ENCODE peak calls at places on chromosomes 11 and 22, in ten cellular contexts. Z, U, Q, N, G, P, S, M, D and O are unnamed samples.

GRCh38 chr11:115761348-115761747 is 257.1 kb upstream of the CADM1 start:
- DNase-seq in U (no peak), Q (no peak), P (no peak), M (no peak), N (no peak), D (no peak), S (no peak), G (no peak), Z (no peak), O (no peak)

GRCh38 chr11:94417386-94417987 is 16.3 kb upstream of the GPR83 start:
- DNase-seq in Z (no peak), N (peak), U (peak), M (peak), G (peak), S (no peak), Q (no peak), P (no peak), D (peak), O (no peak)

GRCh38 chr22:40009953-40010751 is 15.4 kb downstream of the FAM83F start:
- DNase-seq in P (no peak), Z (no peak), M (no peak), U (no peak), D (no peak), Q (no peak), S (peak), N (no peak), G (no peak), O (peak)

GRCh38 chr22:37559901-37560681 is at the start of gene CDC42EP1:
- DNase-seq in D (no peak), G (peak), Q (peak), P (no peak), U (peak), S (no peak), Z (no peak), M (no peak), N (peak), O (no peak)

GRCh38 chr11:60130496-60130895 is 42.0 kb downstream of the MS4A2 start:
- DNase-seq in P (peak), Q (peak), G (no peak), S (peak), D (peak), M (peak), N (peak), U (peak), Z (no peak), O (no peak)

GRCh38 chr22:28051787-28052356 is 132.8 kb upstream of the PITPNB start:
- DNase-seq in G (peak), Q (peak), N (peak), P (peak), S (peak), Z (peak), D (peak), U (peak), M (peak), O (peak)

GRCh38 chr11:29159552-29160465 is 857.0 kb downstream of the KCNA4 start:
- DNase-seq in Q (peak), D (peak), G (peak), S (no peak), Z (no peak), P (peak), N (peak), M (peak), U (peak), O (no peak)

GRCh38 chr11:135002236-135002635 is 590.2 kb upstream of the B3GAT1 start:
- DNase-seq in Z (no peak), G (no peak), D (no peak), Q (no peak), U (no peak), M (no peak), N (no peak), S (no peak), P (no peak), O (no peak)

GRCh38 chr11:48105096-48105990 is 111.3 kb upstream of the OR4B1 start:
- DNase-seq in U (no peak), N (no peak), S (no peak), Z (peak), D (no peak), G (no peak), Q (no peak), M (no peak), P (no peak), O (no peak)

GRCh38 chr11:116186592-116186991 is 586.2 kb downstream of the BUD13 start:
- DNase-seq in U (no peak), G (no peak), Z (no peak), D (no peak), M (no peak), Q (no peak), S (no peak), N (no peak), P (no peak), O (no peak)

GRCh38 chr11:33994937-33995336 is 56.6 kb upstream of the CAPRIN1 start:
- DNase-seq in Q (no peak), U (no peak), P (no peak), D (no peak), Z (no peak), N (no peak), G (no peak), S (no peak), M (no peak), O (no peak)

GRCh38 chr11:19679952-19680823 is 32.4 kb upstream of the NAV2 start:
- DNase-seq in N (peak), S (no peak), M (peak), G (peak), D (no peak), Z (peak), Q (peak), U (peak), P (no peak), O (no peak)

GRCh38 chr11:130508913-130509312 is 60.5 kb downstream of the ADAMTS15 start:
- DNase-seq in P (no peak), M (no peak), S (no peak), G (no peak), U (no peak), D (no peak), Z (no peak), N (no peak), Q (no peak), O (no peak)

GRCh38 chr11:61555051-61555969 is 25.6 kb downstream of the SYT7 start:
- DNase-seq in G (no peak), M (no peak), Z (no peak), S (no peak), D (no peak), U (peak), P (no peak), N (no peak), Q (no peak), O (no peak)

GRCh38 chr11:61587951-61588695 is 7.2 kb upstream of the SYT7 start:
- DNase-seq in Z (no peak), N (peak), S (peak), G (no peak), Q (peak), M (no peak), D (no peak), P (peak), U (peak), O (peak)

GRCh38 chr11:67652965-67653845 is 2.7 kb upstream of the ACY3 start:
- DNase-seq in N (no peak), U (no peak), Q (no peak), G (no peak), Z (no peak), D (no peak), S (no peak), P (no peak), M (no peak), O (no peak)

GRCh38 chr11:124834526-124835190 is 30.6 kb upstream of the ROBO3 start:
- DNase-seq in M (no peak), D (no peak), P (no peak), G (no peak), Z (no peak), S (no peak), Q (no peak), N (no peak), U (no peak), O (no peak)

GRCh38 chr11:58513747-58514367 is 6.0 kb upstream of the OR5B21 start:
- DNase-seq in Z (no peak), G (peak), P (peak), M (peak), U (peak), D (peak), S (peak), Q (peak), N (peak), O (peak)

GRCh38 chr22:45127866-45128265 is 35.9 kb upstream of the NUP50 start:
- DNase-seq in Z (no peak), S (no peak), P (no peak), G (peak), Q (no peak), N (no peak), U (peak), M (peak), D (no peak), O (no peak)

GRCh38 chr11:6319001-6319878 is 1.1 kb downstream of the CAVIN3 start:
- DNase-seq in G (peak), D (no peak), N (peak), U (peak), M (peak), Q (peak), S (no peak), P (no peak), Z (peak), O (no peak)

GRCh38 chr11:73383249-73384126 is 7.3 kb downstream of the RELT start:
- DNase-seq in G (no peak), M (no peak), S (no peak), U (peak), D (no peak), P (no peak), Q (no peak), N (peak), Z (no peak), O (no peak)

GRCh38 chr11:128318856-128319474 is 268.4 kb downstream of the ETS1 start:
- DNase-seq in P (peak), D (no peak), G (no peak), S (peak), M (no peak), N (peak), Q (no peak), U (no peak), Z (no peak), O (peak)

GRCh38 chr11:68806931-68807844 is 34.5 kb downstream of the CPT1A start:
- DNase-seq in U (peak), P (no peak), N (peak), S (no peak), Z (no peak), G (peak), D (no peak), Q (peak), M (peak), O (no peak)

GRCh38 chr22:23583153-23583552 is 3.1 kb upstream of the IGLL1 start:
- DNase-seq in G (no peak), D (no peak), P (peak), M (no peak), N (no peak), S (no peak), Z (no peak), Q (no peak), U (no peak), O (no peak)
- H3K4me3 ChIP-seq in G (no peak), D (no peak), P (no peak), M (no peak), N (no peak), S (no peak), Z (no peak), Q (no peak), U (no peak), O (no peak)

GRCh38 chr11:46334211-46334610 is 13.1 kb upstream of the DGKZ start:
- DNase-seq in D (no peak), Q (no peak), S (no peak), U (no peak), Z (no peak), G (no peak), M (no peak), P (no peak), N (no peak), O (no peak)
- H3K4me3 ChIP-seq in D (no peak), Q (no peak), S (peak), U (no peak), Z (no peak), G (no peak), M (no peak), P (no peak), N (no peak), O (peak)

GRCh38 chr22:42132457-42132856 is 1.8 kb upstream of the CYP2D6 start:
- DNase-seq in M (no peak), Q (no peak), G (no peak), N (no peak), D (no peak), S (no peak), P (no peak), U (no peak), Z (no peak), O (no peak)

GRCh38 chr22:42134033-42135020 is 3.7 kb upstream of the CYP2D6 start:
- DNase-seq in S (no peak), U (no peak), M (no peak), Q (no peak), G (no peak), P (no peak), Z (no peak), N (no peak), D (no peak), O (no peak)

GRCh38 chr22:42127606-42128005 is 3.0 kb downstream of the CYP2D6 start:
- DNase-seq in G (no peak), N (no peak), S (no peak), Q (no peak), P (no peak), D (no peak), M (no peak), Z (no peak), U (no peak), O (no peak)

GRCh38 chr22:42131562-42131961 is 952 bp upstream of the CYP2D6 start:
- DNase-seq in P (no peak), S (no peak), Z (no peak), M (no peak), U (no peak), G (no peak), N (no peak), D (peak), Q (no peak), O (no peak)
- H3K4me3 ChIP-seq in P (no peak), S (no peak), Z (no peak), M (no peak), U (no peak), G (no peak), N (no peak), D (peak), Q (no peak), O (no peak)

DNA sequence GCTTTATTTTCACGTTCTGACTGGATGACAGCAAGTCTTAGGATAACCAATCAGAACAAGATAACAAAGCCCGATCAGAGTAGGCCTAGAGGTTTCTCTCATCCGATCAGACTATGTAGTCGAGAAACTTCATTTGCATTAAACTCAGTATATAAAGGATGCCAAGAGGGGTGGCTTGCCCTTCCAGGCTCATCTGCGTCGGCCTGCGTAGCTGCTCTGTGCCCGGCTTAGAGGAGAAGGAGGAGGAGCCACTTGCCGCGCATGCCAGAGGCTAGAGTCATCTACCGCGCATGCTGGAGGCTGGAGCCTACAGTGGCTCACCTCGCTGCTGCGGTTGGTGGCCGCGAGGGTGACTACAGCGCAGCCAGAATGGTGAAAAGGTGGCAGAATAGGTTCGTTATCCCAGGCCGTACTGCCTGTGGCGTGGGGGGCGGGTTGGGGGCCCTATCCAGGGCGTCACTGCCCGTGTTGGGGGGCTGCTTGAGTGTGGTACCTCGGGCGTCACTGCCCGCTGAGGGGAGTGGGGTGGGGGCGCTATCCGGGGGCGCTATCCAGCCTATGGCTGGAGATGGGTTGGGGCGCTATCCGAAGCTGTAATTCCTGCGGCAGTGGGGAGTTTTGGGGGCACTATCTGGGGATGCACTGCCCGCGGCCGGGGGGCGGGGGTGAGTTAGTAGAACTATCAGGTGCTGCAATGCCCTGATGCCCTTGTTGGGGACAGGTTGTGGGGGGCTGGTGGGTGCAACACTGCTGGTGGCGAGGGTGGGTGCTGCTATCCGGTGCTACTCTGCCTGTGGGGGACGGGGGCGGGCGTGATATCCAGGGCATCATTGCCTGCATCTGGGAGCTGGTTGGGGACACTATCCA is at the start of gene RFPL2:
- DNase-seq in Z (no peak), U (no peak), P (no peak), D (peak), N (peak), Q (peak), M (peak), G (peak), S (peak), O (no peak)
- H3K4me3 ChIP-seq in Z (no peak), U (no peak), P (no peak), D (peak), N (no peak), Q (no peak), M (no peak), G (no peak), S (peak), O (peak)

GRCh38 chr22:41912338-41913039 is 2.4 kb downstream of the SHISA8 start:
- DNase-seq in M (no peak), G (no peak), U (no peak), Q (no peak), Z (no peak), P (no peak), S (no peak), N (no peak), D (no peak), O (no peak)

GRCh38 chr22:41909290-41910049 is 5.4 kb downstream of the SHISA8 start:
- DNase-seq in M (no peak), Z (no peak), N (no peak), S (no peak), G (no peak), D (no peak), U (no peak), Q (peak), P (no peak), O (no peak)

GRCh38 chr22:41911292-41911611 is 3.6 kb downstream of the SHISA8 start:
- DNase-seq in D (no peak), G (no peak), Z (no peak), N (no peak), P (no peak), M (no peak), Q (no peak), U (no peak), S (no peak), O (no peak)

GRCh38 chr22:41910050-41910598 is 4.8 kb downstream of the SHISA8 start:
- DNase-seq in Q (no peak), S (no peak), G (no peak), D (no peak), P (no peak), N (no peak), M (no peak), U (peak), Z (no peak), O (no peak)

GRCh38 chr22:41910599-41911291 is 4.1 kb downstream of the SHISA8 start:
- DNase-seq in M (no peak), Q (peak), Z (no peak), D (no peak), N (no peak), S (peak), P (no peak), G (peak), U (peak), O (peak)
- H3K4me3 ChIP-seq in M (peak), Q (no peak), Z (peak), D (no peak), N (no peak), S (no peak), P (no peak), G (peak), U (no peak), O (peak)

GRCh38 chr11:46240861-46241260 is 36.6 kb upstream of the CREB3L1 start:
- DNase-seq in P (no peak), N (no peak), U (peak), G (no peak), Z (no peak), M (no peak), Q (no peak), S (no peak), D (no peak), O (no peak)

GRCh38 chr11:46242961-46243795 is 34.3 kb upstream of the CREB3L1 start:
- DNase-seq in U (peak), Z (peak), M (peak), G (peak), P (peak), N (peak), D (peak), Q (peak), S (peak), O (peak)

GRCh38 chr11:46243796-46244109 is 33.7 kb upstream of the CREB3L1 start:
- DNase-seq in M (no peak), Z (no peak), D (no peak), N (no peak), U (no peak), G (no peak), S (no peak), Q (no peak), P (no peak), O (no peak)

GRCh38 chr11:46240371-46240770 is 37.1 kb upstream of the CREB3L1 start:
- DNase-seq in P (no peak), M (no peak), Q (no peak), Z (no peak), N (no peak), S (no peak), G (peak), U (peak), D (no peak), O (no peak)

DNA sequence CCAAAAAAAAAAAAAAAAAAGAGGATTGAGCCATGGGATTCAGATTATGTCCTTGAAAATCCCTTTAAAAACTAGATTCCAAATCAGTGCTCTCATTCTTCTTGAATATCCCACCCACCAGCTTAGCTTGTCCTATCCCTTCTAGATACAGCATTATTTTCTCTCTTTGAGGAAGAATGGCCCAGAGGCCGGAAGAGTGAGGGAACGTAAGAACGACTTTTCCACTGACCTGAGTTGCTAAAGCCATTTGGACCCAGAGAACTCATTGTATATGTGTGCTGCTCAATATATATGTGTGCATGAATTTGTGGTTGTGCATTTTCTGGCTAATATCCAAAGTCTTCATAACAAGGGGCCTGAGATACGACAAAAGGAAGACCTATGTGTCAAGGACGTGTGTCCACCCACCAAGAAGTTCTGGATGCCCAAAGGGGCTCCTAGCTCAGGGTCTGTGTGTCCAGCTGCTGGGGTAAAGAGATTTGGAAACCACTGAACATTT is 35.0 kb upstream of the CREB3L1 start:
- DNase-seq in Q (no peak), P (no peak), U (no peak), D (no peak), G (peak), N (no peak), S (no peak), Z (no peak), M (no peak), O (no peak)
- H3K4me3 ChIP-seq in Q (no peak), P (peak), U (peak), D (peak), G (no peak), N (no peak), S (peak), Z (no peak), M (peak), O (peak)

DNA sequence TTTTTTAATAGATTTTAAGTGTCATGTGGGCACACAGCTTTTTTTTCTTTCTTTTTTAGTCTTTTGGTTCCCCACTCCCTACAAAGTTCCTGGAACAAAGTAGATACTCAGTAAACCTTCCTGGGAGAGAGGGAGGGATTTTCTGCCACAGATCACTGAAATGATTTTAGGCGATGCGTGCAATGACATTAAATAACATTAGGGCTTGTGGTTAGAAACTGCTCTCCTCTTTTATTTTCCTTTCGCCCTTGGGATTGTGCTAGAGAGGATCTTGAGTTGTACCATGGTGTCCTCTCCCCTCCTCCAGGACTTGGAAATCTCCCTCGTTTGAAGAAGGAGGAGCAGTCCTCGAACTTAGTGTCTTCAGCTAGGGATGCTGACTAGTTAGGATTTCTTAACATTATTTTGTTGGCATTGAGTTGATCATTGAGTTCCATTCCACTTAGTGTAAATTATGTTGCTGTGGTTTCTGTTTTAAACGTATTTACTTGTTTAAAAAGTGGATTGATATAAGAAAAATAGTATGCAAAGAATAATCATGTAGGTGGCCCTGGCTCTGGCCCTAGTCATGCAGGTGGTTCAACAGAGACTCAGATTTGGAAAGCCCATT is 88.4 kb downstream of the TRAF6 start:
- DNase-seq in S (no peak), G (peak), M (no peak), Z (no peak), P (no peak), Q (no peak), U (no peak), D (no peak), N (no peak), O (no peak)
- H3K4me3 ChIP-seq in S (no peak), G (no peak), M (no peak), Z (no peak), P (no peak), Q (no peak), U (peak), D (no peak), N (no peak), O (no peak)